ENCODE peak calls at places on chromosomes 16 and 17, in four cellular contexts. M is HepG2, P is H1, R is K562. W is an unnamed sample.

GRCh38 chr17:27571563-27572129 is 59.3 kb upstream of the LGALS9 start:
- DNase-seq in P (no peak), R (no peak), M (no peak), W (no peak)

GRCh38 chr16:85553436-85554113 is 59.5 kb upstream of the GSE1 start:
- DNase-seq in P (peak; percentile 80), R (no peak), M (peak; percentile 84), W (peak; percentile 76)

GRCh38 chr17:57315061-57315851 is 58.9 kb downstream of the MSI2 start:
- DNase-seq in R (no peak), P (no peak), M (no peak), W (no peak)

GRCh38 chr16:81599034-81599744 is 154.6 kb downstream of the CMIP start:
- DNase-seq in R (no peak), P (no peak), M (peak; percentile 20), W (no peak)

GRCh38 chr16:22670551-22670970 is 143.4 kb upstream of the HS3ST2 start:
- DNase-seq in R (peak; percentile 99), M (peak; percentile 50), P (peak; percentile 86), W (peak; percentile 59)

GRCh38 chr16:47713225-47713595 is 252.1 kb downstream of the PHKB start:
- DNase-seq in M (peak; percentile 37), R (no peak), P (no peak), W (no peak)

GRCh38 chr16:49875812-49876715 is 20.2 kb upstream of the ZNF423 start:
- DNase-seq in R (no peak), P (no peak), M (no peak), W (no peak)

GRCh38 chr16:66004706-66005105 is 361.8 kb upstream of the CDH5 start:
- DNase-seq in P (no peak), M (no peak), R (no peak), W (no peak)

GRCh38 chr16:56414366-56414765 is 11.0 kb downstream of the AMFR start:
- DNase-seq in M (no peak), P (no peak), R (no peak), W (no peak)

GRCh38 chr16:11396241-11397048 is 51.2 kb downstream of the RMI2 start:
- DNase-seq in R (peak; percentile 91), M (peak; percentile 76), P (peak; percentile 98), W (peak; percentile 93)

GRCh38 chr16:85206472-85207356 is 94.4 kb upstream of the CIBAR2 start:
- DNase-seq in M (no peak), R (no peak), P (no peak), W (no peak)

GRCh38 chr17:31371511-31372097 is 19.9 kb upstream of the RAB11FIP4 start:
- DNase-seq in P (no peak), R (peak; percentile 26), M (no peak), W (no peak)

GRCh38 chr17:7912927-7913524 is 3.1 kb downstream of the RNF227 start:
- DNase-seq in M (peak; percentile 77), P (no peak), R (peak; percentile 48), W (no peak)

GRCh38 chr16:85520853-85521736 is 92.0 kb upstream of the GSE1 start:
- DNase-seq in P (no peak), R (no peak), M (peak; percentile 71), W (no peak)

GRCh38 chr17:56973520-56973919 is 4.4 kb upstream of the SCPEP1 start:
- DNase-seq in R (no peak), M (no peak), P (no peak), W (no peak)

GRCh38 chr16:81528258-81528657 is 83.7 kb downstream of the CMIP start:
- DNase-seq in R (peak; percentile 60), M (no peak), P (no peak), W (no peak)

GRCh38 chr17:50261051-50261915 is 13.0 kb upstream of the TMEM92 start:
- DNase-seq in M (no peak), R (no peak), P (no peak), W (no peak)

GRCh38 chr17:46785696-46786095 is 32.8 kb downstream of the WNT3 start:
- DNase-seq in P (no peak), M (no peak), R (peak; percentile 58), W (no peak)

GRCh38 chr17:48259710-48260291 is 152.2 kb downstream of the SNX11 start:
- DNase-seq in M (no peak), R (peak; percentile 29), P (no peak), W (no peak)

GRCh38 chr17:64306850-64307463 is 43.9 kb upstream of the TEX2 start:
- DNase-seq in M (peak; percentile 60), R (peak; percentile 67), P (peak; percentile 66), W (peak; percentile 59)

GRCh38 chr17:63946440-63947363 is 14.6 kb upstream of the CD79B start:
- DNase-seq in R (peak; percentile 90), M (peak; percentile 48), P (peak; percentile 85), W (peak; percentile 73)

GRCh38 chr17:58302171-58302918 is 21.6 kb upstream of the MPO start:
- DNase-seq in P (peak; percentile 41), M (no peak), R (no peak), W (no peak)

GRCh38 chr17:6165806-6166205 is 95.6 kb downstream of the WSCD1 start:
- DNase-seq in P (no peak), R (no peak), M (no peak), W (no peak)

GRCh38 chr16:79390481-79391051 is 210.0 kb downstream of the MAF start:
- DNase-seq in R (no peak), M (no peak), P (no peak), W (no peak)

GRCh38 chr16:35170610-35171009 is 1711.2 kb downstream of the TP53TG3F start:
- DNase-seq in M (no peak), P (no peak), R (no peak), W (no peak)

GRCh38 chr16:26802440-26802839 is 264.3 kb upstream of the C16orf82 start:
- DNase-seq in R (no peak), M (no peak), P (no peak), W (no peak)

GRCh38 chr16:15427648-15428239 is 6.6 kb upstream of the BMERB1 start:
- DNase-seq in M (peak; percentile 69), R (peak; percentile 31), P (no peak), W (no peak)

GRCh38 chr17:83161298-83162034 is 82.1 kb downstream of the METRNL start:
- DNase-seq in R (no peak), P (no peak), M (peak; percentile 79), W (no peak)

DNA sequence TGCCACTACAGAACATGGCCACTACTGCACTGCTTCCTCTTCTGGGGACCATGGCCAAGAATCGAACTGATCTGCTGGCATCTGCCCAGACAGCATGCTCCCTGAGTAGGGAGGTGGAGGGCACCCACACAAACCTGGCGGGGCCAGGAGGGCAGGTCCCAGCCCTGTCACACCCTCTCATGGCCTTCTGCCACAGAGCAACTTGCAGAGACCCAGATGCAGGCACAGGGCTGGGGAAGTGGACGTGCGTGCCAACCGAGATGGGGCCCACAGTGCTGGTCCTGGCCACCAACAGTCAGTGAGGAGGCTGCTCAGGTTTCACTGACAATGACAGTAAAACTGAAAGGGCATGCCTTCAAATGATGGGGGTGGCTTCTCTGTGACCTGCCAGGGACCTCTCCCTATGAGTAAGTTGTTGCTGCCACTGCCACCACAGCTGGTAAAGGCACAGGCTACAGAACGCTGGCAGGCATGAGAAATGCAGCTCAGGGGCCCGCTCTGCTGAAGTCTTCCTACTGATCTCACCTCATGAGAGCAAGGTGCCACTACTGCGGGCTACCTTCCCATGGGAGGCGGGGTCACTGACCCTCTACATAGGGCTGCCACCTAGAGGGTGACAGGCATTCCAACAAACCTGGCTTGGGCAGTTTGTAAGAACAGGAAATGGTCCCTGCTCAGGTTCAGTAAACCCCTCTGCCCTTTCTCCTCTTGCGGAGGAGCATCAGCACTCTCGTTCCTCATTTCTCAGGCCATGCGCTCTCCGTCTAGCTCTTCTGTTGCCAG is 15.5 kb downstream of the HIC1 start:
- DNase-seq in R (no peak), M (no peak), P (no peak), W (peak; percentile 58)
- TF ChIP-seq JUN in R (no peak), M (no peak), P (no peak), W (no peak)

GRCh38 chr17:81710514-81711308 is 1.4 kb upstream of the SLC25A10 start:
- DNase-seq in R (no peak), M (peak; percentile 34), P (peak; percentile 77), W (no peak)
- TF ChIP-seq ATF3 in R (no peak), M (peak; percentile 22), P (no peak), W (no peak)

GRCh38 chr16:1592446-1592845 is 19.4 kb downstream of the IFT140 start:
- DNase-seq in M (no peak), P (no peak), R (no peak), W (no peak)

GRCh38 chr16:1601489-1601888 is 10.4 kb downstream of the IFT140 start:
- DNase-seq in R (no peak), P (no peak), M (no peak), W (no peak)

GRCh38 chr16:1601031-1601430 is 10.8 kb downstream of the IFT140 start:
- DNase-seq in R (no peak), M (no peak), P (no peak), W (no peak)

GRCh38 chr16:1596516-1596915 is 15.4 kb downstream of the IFT140 start:
- DNase-seq in R (no peak), M (no peak), P (no peak), W (no peak)

GRCh38 chr16:1597154-1597553 is 14.7 kb downstream of the IFT140 start:
- DNase-seq in M (no peak), P (no peak), R (no peak), W (no peak)
- TF ChIP-seq JUN in M (no peak), P (no peak), R (no peak), W (no peak)

GRCh38 chr17:66978514-66979061 is 14.1 kb downstream of the CACNG4 start:
- DNase-seq in R (no peak), M (no peak), P (no peak), W (no peak)
- TF ChIP-seq ATF3 in R (no peak), M (no peak), P (no peak), W (no peak)

GRCh38 chr17:74945543-74945942 is 9.8 kb downstream of the OTOP3 start:
- DNase-seq in M (no peak), P (no peak), R (no peak), W (no peak)
- TF ChIP-seq JUN in M (no peak), P (no peak), R (no peak), W (no peak)

DNA sequence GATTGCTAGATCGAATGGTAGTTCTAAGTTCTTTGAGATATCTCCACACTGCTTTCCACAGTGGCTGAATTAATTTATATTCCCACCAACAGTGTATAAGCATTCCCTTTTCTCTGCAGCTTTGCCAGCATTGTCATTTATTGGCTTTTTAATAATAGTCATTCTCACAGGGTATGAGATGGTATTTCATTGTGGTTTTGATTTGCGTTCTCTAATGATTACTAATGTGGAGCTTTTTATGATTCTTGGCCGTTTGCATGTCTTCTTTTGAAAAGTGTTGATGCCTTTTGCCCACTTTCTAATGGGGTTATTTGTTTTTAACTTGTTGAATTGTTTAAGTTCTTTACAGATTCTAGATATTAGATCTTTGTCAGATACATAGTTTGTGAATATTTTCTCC is 36.5 kb upstream of the BCAS3 start:
- DNase-seq in R (no peak), P (no peak), M (no peak), W (no peak)
- TF ChIP-seq ATF3 in R (no peak), P (no peak), M (no peak), W (no peak)

GRCh38 chr17:37848690-37849616 is 75.3 kb upstream of the TBC1D3K start:
- DNase-seq in M (no peak), R (peak; percentile 27), P (no peak), W (no peak)
- TF ChIP-seq JUN in M (no peak), R (no peak), P (no peak), W (no peak)

GRCh38 chr17:17835415-17836249 is 1.2 kb downstream of the SREBF1 start:
- DNase-seq in P (no peak), M (no peak), R (no peak), W (no peak)
- TF ChIP-seq ATF3 in P (no peak), M (no peak), R (no peak), W (no peak)